ENCODE peak calls at places on chromosomes 3 and 15, in four cellular contexts. V is dorsolateral prefrontal cortex, C is ascending aorta, F is adipocyte. B is an unnamed sample.

GRCh38 chr3:117407317-117407716 is 697.7 kb downstream of the TUSC7 start:
- DNase-seq in V (no peak), C (no peak), F (no peak), B (no peak)

GRCh38 chr3:127825764-127826163 is 3.4 kb upstream of the MGLL start:
- DNase-seq in C (no peak), V (no peak), F (peak), B (no peak)

GRCh38 chr3:196280689-196281463 is 6.7 kb downstream of the PCYT1A start:
- DNase-seq in C (no peak), V (no peak), F (no peak), B (no peak)

GRCh38 chr3:126338796-126339241 is 18.4 kb downstream of the KLF15 start:
- DNase-seq in F (no peak), V (peak), C (peak), B (no peak)

GRCh38 chr3:68787227-68787626 is 145.1 kb downstream of the TAFA4 start:
- DNase-seq in V (no peak), F (no peak), C (no peak), B (no peak)

GRCh38 chr3:33117461-33117860 is 3.6 kb downstream of the CRTAP start:
- DNase-seq in C (no peak), F (no peak), V (no peak), B (no peak)

GRCh38 chr3:38153986-38154608 is 11.2 kb upstream of the OXSR1 start:
- DNase-seq in F (peak), C (no peak), V (no peak), B (no peak)

GRCh38 chr15:78280289-78281072 is 16.1 kb downstream of the DNAJA4 start:
- DNase-seq in V (no peak), C (no peak), F (no peak), B (no peak)

GRCh38 chr3:124246366-124246765 is 254.4 kb upstream of the ROPN1 start:
- DNase-seq in F (no peak), V (no peak), C (no peak), B (no peak)

GRCh38 chr3:42685891-42686820 is 819 bp downstream of the KLHL40 start:
- DNase-seq in C (no peak), F (no peak), V (peak), B (no peak)

GRCh38 chr3:54168451-54168850 is 46.1 kb downstream of the CACNA2D3 start:
- DNase-seq in V (no peak), C (no peak), F (no peak), B (no peak)

GRCh38 chr3:48678056-48678455 is 7.7 kb downstream of the NCKIPSD start:
- DNase-seq in F (no peak), C (no peak), V (no peak), B (no peak)

GRCh38 chr15:55518641-55519040 is 10.6 kb upstream of the DNAAF4 start:
- DNase-seq in F (peak), C (no peak), V (no peak), B (no peak)

GRCh38 chr15:49145651-49146609 is 9.5 kb downstream of the COPS2 start:
- DNase-seq in F (peak), V (no peak), C (no peak), B (no peak)

GRCh38 chr3:61927332-61927731 is 366.0 kb downstream of the PTPRG start:
- DNase-seq in C (peak), V (no peak), F (peak), B (no peak)

GRCh38 chr3:101072299-101072698 is 79.1 kb upstream of the ABI3BP start:
- DNase-seq in C (no peak), F (peak), V (no peak), B (no peak)

GRCh38 chr3:127629462-127630403 is 748 bp downstream of the PODXL2 start:
- DNase-seq in V (peak), C (no peak), F (peak), B (no peak)

GRCh38 chr15:39874890-39875549 is 45.0 kb downstream of the GPR176 start:
- DNase-seq in C (no peak), V (no peak), F (peak), B (no peak)

GRCh38 chr3:101675709-101676218 is 1.2 kb downstream of the ZBTB11 start:
- DNase-seq in F (no peak), C (peak), V (no peak), B (no peak)

GRCh38 chr3:139771331-139771730 is 93.6 kb upstream of the NMNAT3 start:
- DNase-seq in F (no peak), C (peak), V (no peak), B (no peak)

GRCh38 chr3:112778298-112779008 is 68.2 kb downstream of the CD200R1L start:
- DNase-seq in F (peak), C (no peak), V (no peak), B (no peak)

GRCh38 chr3:113275876-113276580 is 64.7 kb downstream of the BOC start:
- DNase-seq in C (peak), F (peak), V (no peak), B (no peak)

GRCh38 chr3:9224490-9224889 is 25.0 kb downstream of the SRGAP3 start:
- DNase-seq in C (no peak), F (no peak), V (no peak), B (no peak)

GRCh38 chr3:171981271-171981605 is 58.1 kb upstream of the FNDC3B start:
- DNase-seq in V (no peak), F (no peak), C (no peak), B (no peak)

GRCh38 chr3:14769531-14770325 is 49.0 kb upstream of the FGD5 start:
- DNase-seq in C (peak), F (no peak), V (peak), B (no peak)

GRCh38 chr15:36938131-36938530 is 162.2 kb downstream of the MEIS2 start:
- DNase-seq in V (no peak), C (no peak), F (no peak), B (no peak)

GRCh38 chr15:81747026-81747425 is 298.8 kb downstream of the MEX3B start:
- DNase-seq in C (no peak), V (no peak), F (no peak), B (no peak)

GRCh38 chr3:13479332-13479581 is 849 bp upstream of the HDAC11 start:
- DNase-seq in F (no peak), C (peak), V (peak), B (no peak)

GRCh38 chr3:103440539-103441113 is 1005.8 kb downstream of the ZPLD1 start:
- DNase-seq in V (no peak), F (peak), C (no peak), B (no peak)

GRCh38 chr3:94065819-94066218 is 3.0 kb downstream of the NSUN3 start:
- DNase-seq in C (no peak), F (no peak), V (no peak), B (no peak)

GRCh38 chr3:179149239-179149887 is 1.2 kb downstream of the PIK3CA start:
- DNase-seq in V (no peak), C (no peak), F (peak), B (no peak)

GRCh38 chr3:127090218-127091160 is 102.4 kb upstream of the PRR23E start:
- DNase-seq in C (no peak), F (no peak), V (no peak), B (no peak)

GRCh38 chr3:110016235-110016634 is 678.9 kb upstream of the DPPA4 start:
- DNase-seq in F (no peak), C (no peak), V (no peak), B (no peak)

GRCh38 chr3:21717272-21717671 is 33.7 kb downstream of the ZNF385D start:
- DNase-seq in F (no peak), V (no peak), C (no peak), B (no peak)

GRCh38 chr15:96360581-96361308 is 30.2 kb downstream of the NR2F2 start:
- DNase-seq in V (no peak), F (no peak), C (no peak), B (no peak)
- H3K4me3 ChIP-seq in V (peak), F (peak), C (peak), B (peak)

DNA sequence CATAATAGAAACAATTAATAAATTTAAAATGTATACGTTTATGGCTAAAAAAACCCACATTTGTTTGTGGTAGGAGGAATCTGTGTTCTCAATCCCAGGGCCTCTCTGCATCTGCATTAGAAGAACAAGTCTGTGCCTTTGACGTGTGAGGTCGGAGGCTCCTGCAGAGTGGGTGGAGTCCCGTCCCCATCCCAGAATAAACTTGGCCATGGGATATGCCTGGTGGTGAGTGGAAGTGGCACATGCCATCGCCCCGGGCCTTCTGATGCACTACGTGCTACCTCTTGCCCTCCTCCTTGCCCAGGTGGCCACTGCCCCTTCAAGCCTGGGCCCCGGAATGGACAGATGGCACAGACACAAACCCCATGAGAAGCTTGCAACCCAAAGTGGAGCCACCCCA is 131.1 kb upstream of the NSMCE3 start:
- DNase-seq in V (no peak), C (no peak), F (no peak), B (no peak)
- H3K4me3 ChIP-seq in V (no peak), C (no peak), F (no peak), B (no peak)

GRCh38 chr15:79966634-79967330 is 4.2 kb downstream of the BCL2A1 start:
- DNase-seq in V (no peak), F (no peak), C (no peak), B (no peak)
- H3K4me3 ChIP-seq in V (no peak), F (no peak), C (no peak), B (no peak)

GRCh38 chr3:134249442-134249841 is 1.2 kb downstream of the RYK start:
- DNase-seq in F (no peak), V (no peak), C (no peak), B (no peak)
- H3K4me3 ChIP-seq in F (peak), V (peak), C (peak), B (peak)

GRCh38 chr3:138591392-138591791 is 2.7 kb downstream of the CEP70 start:
- DNase-seq in V (no peak), C (no peak), F (no peak), B (no peak)

GRCh38 chr3:138594150-138594934 is at the start of gene CEP70:
- DNase-seq in F (peak), C (peak), V (peak), B (no peak)

GRCh38 chr3:138598534-138598933 is 4.5 kb upstream of the CEP70 start:
- DNase-seq in V (no peak), C (no peak), F (no peak), B (no peak)

GRCh38 chr3:138593488-138594149 is 441 bp downstream of the CEP70 start:
- DNase-seq in V (no peak), C (no peak), F (no peak), B (no peak)

GRCh38 chr3:138594935-138595259 is 837 bp upstream of the CEP70 start:
- DNase-seq in C (no peak), V (no peak), F (no peak), B (no peak)
- H3K4me3 ChIP-seq in C (peak), V (peak), F (peak), B (no peak)

DNA sequence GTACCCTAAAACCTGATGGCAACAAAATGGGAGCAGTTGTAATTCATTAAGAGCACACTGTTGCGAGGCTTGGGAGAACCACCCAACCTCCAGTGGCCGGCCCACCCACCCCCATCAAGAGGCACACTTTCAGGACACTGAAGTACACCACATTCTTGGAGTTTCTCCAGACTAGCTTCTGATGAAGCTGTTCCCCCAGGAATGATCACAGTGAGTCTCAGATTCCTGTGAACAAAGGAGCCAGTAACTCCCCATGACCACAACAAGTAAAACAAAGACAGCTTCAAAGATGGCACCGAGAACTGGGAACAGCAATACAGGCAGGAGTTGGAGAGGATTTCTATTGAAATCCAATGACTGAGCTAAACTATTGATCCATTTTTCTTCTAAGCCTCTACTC is 126.0 kb downstream of the ST8SIA2 start:
- DNase-seq in C (no peak), V (no peak), F (no peak), B (no peak)
- H3K4me3 ChIP-seq in C (no peak), V (no peak), F (no peak), B (no peak)

GRCh38 chr15:95912280-95912625 is 418.2 kb upstream of the NR2F2 start:
- DNase-seq in C (no peak), V (no peak), F (no peak), B (no peak)
- H3K4me3 ChIP-seq in C (no peak), V (no peak), F (no peak), B (no peak)

GRCh38 chr15:66484539-66485112 is 12.9 kb downstream of the SNAPC5 start:
- DNase-seq in C (peak), F (no peak), V (no peak), B (no peak)
- H3K4me3 ChIP-seq in C (no peak), F (no peak), V (no peak), B (no peak)